ENCODE peak calls at places on chromosome X, in ten cellular contexts. One of them, this sample, is unnamed.

GRCh38 chrX:12798601-12799000 is 7.4 kb downstream of the PRPS2 start:
- DNase-seq in HT-29: no peak
- DNase-seq in NCI-H345: no peak
- DNase-seq in stimulated activated CD8-positive, alpha-beta memory T cell treated with anti-CD3 and anti-CD28 coated beads, Interleukin-15, amount 100 ng/mL, for 4 hours: no peak
- DNase-seq in NT2/D1: no peak
- DNase-seq in iPS-NIHi11: no peak
- DNase-seq in HuH-7: no peak
- DNase-seq in AG08396: peak
- DNase-seq in effector CD4-positive, alpha-beta T cell: no peak
- DNase-seq in NCI-H1417 treated with DMSO at 0.1 percent for 48 hours: no peak
- DNase-seq in this sample: no peak

GRCh38 chrX:25175171-25175570 is 159.4 kb upstream of the ARX start:
- DNase-seq in NCI-H345: no peak
- DNase-seq in AG08396: no peak
- DNase-seq in HT-29: no peak
- DNase-seq in iPS-NIHi11: no peak
- DNase-seq in NCI-H1417 treated with DMSO at 0.1 percent for 48 hours: no peak
- DNase-seq in NT2/D1: no peak
- DNase-seq in effector CD4-positive, alpha-beta T cell: no peak
- DNase-seq in stimulated activated CD8-positive, alpha-beta memory T cell treated with anti-CD3 and anti-CD28 coated beads, Interleukin-15, amount 100 ng/mL, for 4 hours: no peak
- DNase-seq in HuH-7: no peak
- DNase-seq in this sample: no peak

GRCh38 chrX:154516655-154517100 is 646 bp upstream of the FAM3A start:
- DNase-seq in NCI-H1417 treated with DMSO at 0.1 percent for 48 hours: no peak
- DNase-seq in effector CD4-positive, alpha-beta T cell: no peak
- DNase-seq in HT-29: peak
- DNase-seq in NT2/D1: no peak
- DNase-seq in HuH-7: no peak
- DNase-seq in NCI-H345: no peak
- DNase-seq in AG08396: no peak
- DNase-seq in iPS-NIHi11: no peak
- DNase-seq in stimulated activated CD8-positive, alpha-beta memory T cell treated with anti-CD3 and anti-CD28 coated beads, Interleukin-15, amount 100 ng/mL, for 4 hours: no peak
- DNase-seq in this sample: no peak

GRCh38 chrX:135931644-135932487 is 38.4 kb downstream of the SAGE1 start:
- DNase-seq in effector CD4-positive, alpha-beta T cell: peak
- DNase-seq in iPS-NIHi11: peak
- DNase-seq in stimulated activated CD8-positive, alpha-beta memory T cell treated with anti-CD3 and anti-CD28 coated beads, Interleukin-15, amount 100 ng/mL, for 4 hours: no peak
- DNase-seq in HuH-7: peak
- DNase-seq in NCI-H1417 treated with DMSO at 0.1 percent for 48 hours: no peak
- DNase-seq in HT-29: peak
- DNase-seq in NT2/D1: peak
- DNase-seq in AG08396: no peak
- DNase-seq in NCI-H345: peak
- DNase-seq in this sample: no peak

GRCh38 chrX:139932077-139932900 is 564 bp downstream of the ATP11C start:
- DNase-seq in effector CD4-positive, alpha-beta T cell: peak
- DNase-seq in stimulated activated CD8-positive, alpha-beta memory T cell treated with anti-CD3 and anti-CD28 coated beads, Interleukin-15, amount 100 ng/mL, for 4 hours: peak
- DNase-seq in NT2/D1: no peak
- DNase-seq in iPS-NIHi11: peak
- DNase-seq in HuH-7: no peak
- DNase-seq in NCI-H1417 treated with DMSO at 0.1 percent for 48 hours: no peak
- DNase-seq in NCI-H345: peak
- DNase-seq in AG08396: peak
- DNase-seq in HT-29: no peak
- DNase-seq in this sample: peak

GRCh38 chrX:133056341-133056740 is 40.6 kb downstream of the USP26 start:
- DNase-seq in stimulated activated CD8-positive, alpha-beta memory T cell treated with anti-CD3 and anti-CD28 coated beads, Interleukin-15, amount 100 ng/mL, for 4 hours: no peak
- DNase-seq in AG08396: no peak
- DNase-seq in effector CD4-positive, alpha-beta T cell: no peak
- DNase-seq in HT-29: peak
- DNase-seq in iPS-NIHi11: no peak
- DNase-seq in HuH-7: no peak
- DNase-seq in NCI-H1417 treated with DMSO at 0.1 percent for 48 hours: no peak
- DNase-seq in NT2/D1: no peak
- DNase-seq in NCI-H345: no peak
- DNase-seq in this sample: no peak

GRCh38 chrX:68934922-68935321 is 106.1 kb downstream of the EFNB1 start:
- DNase-seq in NT2/D1: no peak
- DNase-seq in NCI-H1417 treated with DMSO at 0.1 percent for 48 hours: no peak
- DNase-seq in stimulated activated CD8-positive, alpha-beta memory T cell treated with anti-CD3 and anti-CD28 coated beads, Interleukin-15, amount 100 ng/mL, for 4 hours: no peak
- DNase-seq in effector CD4-positive, alpha-beta T cell: no peak
- DNase-seq in HT-29: no peak
- DNase-seq in AG08396: no peak
- DNase-seq in NCI-H345: no peak
- DNase-seq in HuH-7: no peak
- DNase-seq in iPS-NIHi11: no peak
- DNase-seq in this sample: no peak

GRCh38 chrX:12967711-12968465 is 7.0 kb upstream of the TMSB4X start:
- DNase-seq in NCI-H1417 treated with DMSO at 0.1 percent for 48 hours: no peak
- DNase-seq in HuH-7: no peak
- DNase-seq in stimulated activated CD8-positive, alpha-beta memory T cell treated with anti-CD3 and anti-CD28 coated beads, Interleukin-15, amount 100 ng/mL, for 4 hours: no peak
- DNase-seq in iPS-NIHi11: no peak
- DNase-seq in AG08396: no peak
- DNase-seq in effector CD4-positive, alpha-beta T cell: no peak
- DNase-seq in HT-29: no peak
- DNase-seq in NT2/D1: no peak
- DNase-seq in NCI-H345: no peak
- DNase-seq in this sample: no peak

GRCh38 chrX:122880952-122881351 is 303.1 kb upstream of the GRIA3 start:
- DNase-seq in iPS-NIHi11: no peak
- DNase-seq in stimulated activated CD8-positive, alpha-beta memory T cell treated with anti-CD3 and anti-CD28 coated beads, Interleukin-15, amount 100 ng/mL, for 4 hours: no peak
- DNase-seq in NCI-H1417 treated with DMSO at 0.1 percent for 48 hours: no peak
- DNase-seq in effector CD4-positive, alpha-beta T cell: no peak
- DNase-seq in NT2/D1: no peak
- DNase-seq in AG08396: no peak
- DNase-seq in NCI-H345: no peak
- DNase-seq in HuH-7: no peak
- DNase-seq in HT-29: no peak
- DNase-seq in this sample: no peak

GRCh38 chrX:135544338-135544948 is 24.0 kb downstream of the INTS6L start:
- DNase-seq in stimulated activated CD8-positive, alpha-beta memory T cell treated with anti-CD3 and anti-CD28 coated beads, Interleukin-15, amount 100 ng/mL, for 4 hours: no peak
- DNase-seq in iPS-NIHi11: no peak
- DNase-seq in NT2/D1: no peak
- DNase-seq in HT-29: no peak
- DNase-seq in AG08396: no peak
- DNase-seq in effector CD4-positive, alpha-beta T cell: no peak
- DNase-seq in NCI-H345: no peak
- DNase-seq in HuH-7: no peak
- DNase-seq in NCI-H1417 treated with DMSO at 0.1 percent for 48 hours: no peak
- DNase-seq in this sample: no peak

GRCh38 chrX:11438767-11439166 is 145.6 kb downstream of the AMELX start:
- DNase-seq in HuH-7: no peak
- DNase-seq in stimulated activated CD8-positive, alpha-beta memory T cell treated with anti-CD3 and anti-CD28 coated beads, Interleukin-15, amount 100 ng/mL, for 4 hours: no peak
- DNase-seq in NCI-H1417 treated with DMSO at 0.1 percent for 48 hours: no peak
- DNase-seq in NT2/D1: no peak
- DNase-seq in effector CD4-positive, alpha-beta T cell: no peak
- DNase-seq in iPS-NIHi11: no peak
- DNase-seq in HT-29: no peak
- DNase-seq in AG08396: no peak
- DNase-seq in NCI-H345: no peak
- DNase-seq in this sample: no peak

GRCh38 chrX:27575565-27575964 is 14.6 kb upstream of the DCAF8L2 start:
- DNase-seq in iPS-NIHi11: no peak
- DNase-seq in AG08396: no peak
- DNase-seq in HT-29: no peak
- DNase-seq in stimulated activated CD8-positive, alpha-beta memory T cell treated with anti-CD3 and anti-CD28 coated beads, Interleukin-15, amount 100 ng/mL, for 4 hours: no peak
- DNase-seq in NCI-H1417 treated with DMSO at 0.1 percent for 48 hours: no peak
- DNase-seq in effector CD4-positive, alpha-beta T cell: no peak
- DNase-seq in NT2/D1: no peak
- DNase-seq in HuH-7: no peak
- DNase-seq in NCI-H345: no peak
- DNase-seq in this sample: no peak

GRCh38 chrX:136768469-136769084 is 12.2 kb downstream of the ARHGEF6 start:
- DNase-seq in NCI-H345: peak
- DNase-seq in HT-29: no peak
- DNase-seq in effector CD4-positive, alpha-beta T cell: peak
- DNase-seq in HuH-7: no peak
- DNase-seq in AG08396: peak
- DNase-seq in NCI-H1417 treated with DMSO at 0.1 percent for 48 hours: no peak
- DNase-seq in NT2/D1: no peak
- DNase-seq in stimulated activated CD8-positive, alpha-beta memory T cell treated with anti-CD3 and anti-CD28 coated beads, Interleukin-15, amount 100 ng/mL, for 4 hours: no peak
- DNase-seq in iPS-NIHi11: peak
- DNase-seq in this sample: peak

GRCh38 chrX:1053072-1053471 is 159.4 kb downstream of the CRLF2 start:
- DNase-seq in AG08396: no peak
- DNase-seq in effector CD4-positive, alpha-beta T cell: no peak
- DNase-seq in iPS-NIHi11: no peak
- DNase-seq in stimulated activated CD8-positive, alpha-beta memory T cell treated with anti-CD3 and anti-CD28 coated beads, Interleukin-15, amount 100 ng/mL, for 4 hours: no peak
- DNase-seq in NCI-H1417 treated with DMSO at 0.1 percent for 48 hours: no peak
- DNase-seq in HuH-7: no peak
- DNase-seq in NT2/D1: no peak
- DNase-seq in HT-29: no peak
- DNase-seq in NCI-H345: no peak
- DNase-seq in this sample: no peak

GRCh38 chrX:46597774-46598173 is 24.2 kb downstream of the CHST7 start:
- DNase-seq in HT-29: no peak
- DNase-seq in NCI-H345: no peak
- DNase-seq in effector CD4-positive, alpha-beta T cell: no peak
- DNase-seq in AG08396: no peak
- DNase-seq in stimulated activated CD8-positive, alpha-beta memory T cell treated with anti-CD3 and anti-CD28 coated beads, Interleukin-15, amount 100 ng/mL, for 4 hours: no peak
- DNase-seq in NT2/D1: no peak
- DNase-seq in NCI-H1417 treated with DMSO at 0.1 percent for 48 hours: no peak
- DNase-seq in iPS-NIHi11: no peak
- DNase-seq in HuH-7: no peak
- DNase-seq in this sample: no peak

GRCh38 chrX:13535371-13535770 is 34.0 kb upstream of the EGFL6 start:
- DNase-seq in HT-29: no peak
- DNase-seq in AG08396: no peak
- DNase-seq in NCI-H345: no peak
- DNase-seq in effector CD4-positive, alpha-beta T cell: no peak
- DNase-seq in stimulated activated CD8-positive, alpha-beta memory T cell treated with anti-CD3 and anti-CD28 coated beads, Interleukin-15, amount 100 ng/mL, for 4 hours: no peak
- DNase-seq in HuH-7: no peak
- DNase-seq in NT2/D1: no peak
- DNase-seq in NCI-H1417 treated with DMSO at 0.1 percent for 48 hours: no peak
- DNase-seq in iPS-NIHi11: no peak
- DNase-seq in this sample: no peak

GRCh38 chrX:29542147-29542546 is 673.2 kb upstream of the MAGEB2 start:
- DNase-seq in stimulated activated CD8-positive, alpha-beta memory T cell treated with anti-CD3 and anti-CD28 coated beads, Interleukin-15, amount 100 ng/mL, for 4 hours: no peak
- DNase-seq in iPS-NIHi11: no peak
- DNase-seq in HuH-7: no peak
- DNase-seq in AG08396: no peak
- DNase-seq in NT2/D1: no peak
- DNase-seq in NCI-H345: no peak
- DNase-seq in effector CD4-positive, alpha-beta T cell: no peak
- DNase-seq in NCI-H1417 treated with DMSO at 0.1 percent for 48 hours: no peak
- DNase-seq in HT-29: no peak
- DNase-seq in this sample: no peak

GRCh38 chrX:38175140-38175539 is 45.5 kb downstream of the SRPX start:
- DNase-seq in effector CD4-positive, alpha-beta T cell: no peak
- DNase-seq in AG08396: no peak
- DNase-seq in stimulated activated CD8-positive, alpha-beta memory T cell treated with anti-CD3 and anti-CD28 coated beads, Interleukin-15, amount 100 ng/mL, for 4 hours: no peak
- DNase-seq in NCI-H1417 treated with DMSO at 0.1 percent for 48 hours: peak
- DNase-seq in iPS-NIHi11: peak
- DNase-seq in NCI-H345: peak
- DNase-seq in NT2/D1: peak
- DNase-seq in HT-29: peak
- DNase-seq in HuH-7: peak
- DNase-seq in this sample: peak

GRCh38 chrX:153469811-153470410 is 465 bp downstream of the HAUS7 start:
- DNase-seq in iPS-NIHi11: peak
- DNase-seq in HT-29: peak
- DNase-seq in NCI-H1417 treated with DMSO at 0.1 percent for 48 hours: no peak
- DNase-seq in AG08396: no peak
- DNase-seq in HuH-7: no peak
- DNase-seq in stimulated activated CD8-positive, alpha-beta memory T cell treated with anti-CD3 and anti-CD28 coated beads, Interleukin-15, amount 100 ng/mL, for 4 hours: no peak
- DNase-seq in effector CD4-positive, alpha-beta T cell: peak
- DNase-seq in NT2/D1: no peak
- DNase-seq in NCI-H345: peak
- DNase-seq in this sample: no peak

GRCh38 chrX:45986971-45987370 is 558.2 kb downstream of the ZNF674 start:
- DNase-seq in HuH-7: no peak
- DNase-seq in AG08396: no peak
- DNase-seq in NT2/D1: no peak
- DNase-seq in stimulated activated CD8-positive, alpha-beta memory T cell treated with anti-CD3 and anti-CD28 coated beads, Interleukin-15, amount 100 ng/mL, for 4 hours: no peak
- DNase-seq in HT-29: no peak
- DNase-seq in NCI-H345: no peak
- DNase-seq in iPS-NIHi11: no peak
- DNase-seq in effector CD4-positive, alpha-beta T cell: no peak
- DNase-seq in NCI-H1417 treated with DMSO at 0.1 percent for 48 hours: no peak
- DNase-seq in this sample: no peak

GRCh38 chrX:79140731-79141130 is 3.8 kb upstream of the GPR174 start:
- DNase-seq in iPS-NIHi11: no peak
- DNase-seq in stimulated activated CD8-positive, alpha-beta memory T cell treated with anti-CD3 and anti-CD28 coated beads, Interleukin-15, amount 100 ng/mL, for 4 hours: no peak
- DNase-seq in HT-29: peak
- DNase-seq in NT2/D1: no peak
- DNase-seq in AG08396: no peak
- DNase-seq in NCI-H1417 treated with DMSO at 0.1 percent for 48 hours: no peak
- DNase-seq in effector CD4-positive, alpha-beta T cell: no peak
- DNase-seq in HuH-7: no peak
- DNase-seq in NCI-H345: no peak
- DNase-seq in this sample: no peak

GRCh38 chrX:130264573-130264972 is 4.1 kb downstream of the ZNF280C start:
- DNase-seq in iPS-NIHi11: no peak
- DNase-seq in NT2/D1: no peak
- DNase-seq in AG08396: no peak
- DNase-seq in NCI-H345: no peak
- DNase-seq in HuH-7: no peak
- DNase-seq in NCI-H1417 treated with DMSO at 0.1 percent for 48 hours: no peak
- DNase-seq in effector CD4-positive, alpha-beta T cell: no peak
- DNase-seq in HT-29: no peak
- DNase-seq in stimulated activated CD8-positive, alpha-beta memory T cell treated with anti-CD3 and anti-CD28 coated beads, Interleukin-15, amount 100 ng/mL, for 4 hours: no peak
- DNase-seq in this sample: no peak

GRCh38 chrX:17812763-17813162 is 48.3 kb downstream of the RAI2 start:
- DNase-seq in NCI-H345: peak
- DNase-seq in HT-29: no peak
- DNase-seq in NT2/D1: peak
- DNase-seq in NCI-H1417 treated with DMSO at 0.1 percent for 48 hours: no peak
- DNase-seq in stimulated activated CD8-positive, alpha-beta memory T cell treated with anti-CD3 and anti-CD28 coated beads, Interleukin-15, amount 100 ng/mL, for 4 hours: no peak
- DNase-seq in effector CD4-positive, alpha-beta T cell: no peak
- DNase-seq in AG08396: no peak
- DNase-seq in iPS-NIHi11: peak
- DNase-seq in HuH-7: peak
- DNase-seq in this sample: no peak

GRCh38 chrX:48960291-48960690 is 2.9 kb upstream of the OTUD5 start:
- DNase-seq in iPS-NIHi11: no peak
- DNase-seq in AG08396: no peak
- DNase-seq in effector CD4-positive, alpha-beta T cell: no peak
- DNase-seq in NCI-H1417 treated with DMSO at 0.1 percent for 48 hours: no peak
- DNase-seq in NCI-H345: no peak
- DNase-seq in NT2/D1: no peak
- DNase-seq in HT-29: no peak
- DNase-seq in HuH-7: no peak
- DNase-seq in stimulated activated CD8-positive, alpha-beta memory T cell treated with anti-CD3 and anti-CD28 coated beads, Interleukin-15, amount 100 ng/mL, for 4 hours: no peak
- DNase-seq in this sample: no peak

GRCh38 chrX:99078301-99078700 is 1331.8 kb downstream of the PCDH19 start:
- DNase-seq in NT2/D1: no peak
- DNase-seq in HT-29: no peak
- DNase-seq in NCI-H345: no peak
- DNase-seq in stimulated activated CD8-positive, alpha-beta memory T cell treated with anti-CD3 and anti-CD28 coated beads, Interleukin-15, amount 100 ng/mL, for 4 hours: no peak
- DNase-seq in AG08396: no peak
- DNase-seq in HuH-7: no peak
- DNase-seq in iPS-NIHi11: no peak
- DNase-seq in NCI-H1417 treated with DMSO at 0.1 percent for 48 hours: no peak
- DNase-seq in effector CD4-positive, alpha-beta T cell: no peak
- DNase-seq in this sample: no peak

GRCh38 chrX:106957856-106958255 is 37.7 kb downstream of the CLDN2 start:
- DNase-seq in iPS-NIHi11: no peak
- DNase-seq in stimulated activated CD8-positive, alpha-beta memory T cell treated with anti-CD3 and anti-CD28 coated beads, Interleukin-15, amount 100 ng/mL, for 4 hours: no peak
- DNase-seq in effector CD4-positive, alpha-beta T cell: no peak
- DNase-seq in AG08396: no peak
- DNase-seq in NT2/D1: no peak
- DNase-seq in NCI-H1417 treated with DMSO at 0.1 percent for 48 hours: no peak
- DNase-seq in HT-29: no peak
- DNase-seq in NCI-H345: no peak
- DNase-seq in HuH-7: no peak
- DNase-seq in this sample: no peak

GRCh38 chrX:153726286-153727107 is 1.8 kb downstream of the ABCD1 start:
- DNase-seq in iPS-NIHi11: peak
- DNase-seq in NCI-H345: peak
- DNase-seq in NT2/D1: peak
- DNase-seq in AG08396: peak
- DNase-seq in stimulated activated CD8-positive, alpha-beta memory T cell treated with anti-CD3 and anti-CD28 coated beads, Interleukin-15, amount 100 ng/mL, for 4 hours: no peak
- DNase-seq in NCI-H1417 treated with DMSO at 0.1 percent for 48 hours: no peak
- DNase-seq in HT-29: peak
- DNase-seq in HuH-7: peak
- DNase-seq in effector CD4-positive, alpha-beta T cell: no peak
- DNase-seq in this sample: peak

GRCh38 chrX:46573896-46574336 is 351 bp downstream of the CHST7 start:
- DNase-seq in iPS-NIHi11: peak
- DNase-seq in NCI-H1417 treated with DMSO at 0.1 percent for 48 hours: peak
- DNase-seq in HT-29: peak
- DNase-seq in NCI-H345: peak
- DNase-seq in HuH-7: peak
- DNase-seq in AG08396: peak
- DNase-seq in effector CD4-positive, alpha-beta T cell: peak
- DNase-seq in NT2/D1: no peak
- DNase-seq in stimulated activated CD8-positive, alpha-beta memory T cell treated with anti-CD3 and anti-CD28 coated beads, Interleukin-15, amount 100 ng/mL, for 4 hours: peak
- DNase-seq in this sample: no peak

This sample was measured in ureter.